ENCODE peak calls at places on chromosome 15, in ten cellular contexts. X is GM23338, Z is spleen, K is neural progenitor cell, F is brain microvascular endothelial cell, U is MM.1S, G is A549, V is cardiac muscle cell, J is cardiac fibroblast, E is astrocyte. N is an unnamed sample.

GRCh38 chr15:100201376-100202280 is 140.1 kb downstream of the ADAMTS17 start:
- DNase-seq in K (no peak), G (no peak), J (no peak), E (peak), F (no peak), Z (peak), X (no peak), U (no peak), V (no peak), N (no peak)

GRCh38 chr15:89477411-89478242 is 18.8 kb downstream of the RHCG start:
- DNase-seq in X (no peak), Z (no peak), K (no peak), F (no peak), U (no peak), J (no peak), V (no peak), G (no peak), E (no peak), N (no peak)

GRCh38 chr15:78105541-78106241 is 13.3 kb downstream of the SH2D7 start:
- DNase-seq in U (no peak), J (peak), V (no peak), G (no peak), Z (peak), X (no peak), F (peak), K (no peak), E (peak), N (no peak)

GRCh38 chr15:87547470-87548181 is 708.9 kb downstream of the NTRK3 start:
- DNase-seq in F (no peak), X (no peak), J (peak), Z (no peak), V (no peak), E (peak), U (no peak), K (no peak), G (no peak), N (no peak)

GRCh38 chr15:44545934-44546802 is 9.2 kb downstream of the EIF3J start:
- DNase-seq in K (no peak), Z (no peak), V (no peak), X (peak), J (peak), G (no peak), E (peak), U (peak), F (peak), N (peak)

GRCh38 chr15:74826372-74826819 is at the start of gene CPLX3:
- DNase-seq in G (no peak), F (no peak), U (peak), J (no peak), X (peak), Z (no peak), K (peak), V (peak), E (no peak), N (peak)

GRCh38 chr15:50166216-50166615 is 15.8 kb upstream of the SLC27A2 start:
- DNase-seq in G (peak), U (no peak), X (no peak), V (no peak), F (peak), E (peak), Z (no peak), K (no peak), J (peak), N (peak)

GRCh38 chr15:31569836-31570235 is 243.2 kb downstream of the KLF13 start:
- DNase-seq in U (no peak), F (no peak), V (no peak), Z (no peak), K (no peak), J (no peak), G (no peak), E (no peak), X (no peak), N (no peak)

GRCh38 chr15:73596214-73596613 is 37.0 kb downstream of the NPTN start:
- DNase-seq in U (no peak), X (no peak), E (peak), G (no peak), V (no peak), F (no peak), Z (no peak), J (no peak), K (no peak), N (no peak)

GRCh38 chr15:63836579-63836978 is 2.8 kb upstream of the HERC1 start:
- DNase-seq in V (no peak), F (peak), J (peak), X (no peak), K (no peak), E (no peak), G (no peak), Z (no peak), U (no peak), N (no peak)

GRCh38 chr15:101303408-101303807 is 8.4 kb upstream of the SNRPA1 start:
- DNase-seq in E (no peak), G (no peak), V (no peak), J (no peak), U (no peak), X (no peak), F (no peak), Z (no peak), K (no peak), N (no peak)

GRCh38 chr15:65355173-65355982 is 22.4 kb downstream of the IGDCC3 start:
- DNase-seq in U (no peak), V (peak), J (no peak), F (no peak), G (no peak), K (peak), E (no peak), Z (peak), X (peak), N (no peak)

GRCh38 chr15:36959746-36960145 is 140.6 kb downstream of the MEIS2 start:
- DNase-seq in E (peak), U (no peak), G (no peak), F (no peak), V (no peak), K (no peak), J (no peak), Z (no peak), X (no peak), N (peak)

GRCh38 chr15:43132830-43133428 is 457 bp upstream of the TMEM62 start:
- DNase-seq in F (no peak), Z (peak), X (no peak), K (peak), J (no peak), V (no peak), U (no peak), G (no peak), E (no peak), N (peak)

GRCh38 chr15:77070500-77071337 is at the start of gene TSPAN3:
- DNase-seq in G (peak), Z (peak), X (peak), J (peak), V (peak), K (peak), F (peak), E (peak), U (peak), N (peak)

GRCh38 chr15:63708141-63708772 is 111.1 kb downstream of the FBXL22 start:
- DNase-seq in V (no peak), U (no peak), F (peak), E (peak), G (no peak), X (no peak), K (no peak), Z (no peak), J (peak), N (no peak)

GRCh38 chr15:57353317-57353804 is 22.9 kb upstream of the CGNL1 start:
- DNase-seq in V (no peak), U (no peak), X (peak), G (no peak), F (peak), Z (no peak), J (no peak), E (no peak), K (no peak), N (no peak)

GRCh38 chr15:100922192-100923040 is 3.3 kb downstream of the LRRK1 start:
- DNase-seq in K (no peak), J (no peak), Z (no peak), E (no peak), F (no peak), X (no peak), V (no peak), U (peak), G (no peak), N (no peak)

GRCh38 chr15:78374436-78375393 is 34.6 kb downstream of the CRABP1 start:
- DNase-seq in J (no peak), K (no peak), U (no peak), X (no peak), E (no peak), F (no peak), Z (peak), G (peak), V (no peak), N (peak)

DNA sequence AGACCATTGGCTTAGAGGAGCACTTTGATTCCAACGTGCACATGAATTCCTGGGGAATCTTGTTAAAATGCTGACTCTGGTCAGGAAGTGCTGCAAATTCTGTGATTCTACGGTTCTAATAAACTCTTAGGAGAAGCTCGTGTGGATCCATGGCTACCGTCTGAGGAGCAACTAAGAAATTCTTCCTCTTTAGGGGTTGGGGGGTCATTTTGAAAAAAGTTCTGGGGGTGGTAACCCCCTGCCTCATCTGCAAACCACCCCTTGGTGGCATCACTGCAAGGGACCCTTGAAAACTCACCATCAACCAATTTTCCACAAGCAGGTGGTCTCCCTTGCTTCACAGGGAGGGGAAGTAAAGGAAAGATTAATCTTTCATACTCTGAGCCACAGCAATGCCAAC is 52.2 kb upstream of the IGF1R start:
- DNase-seq in J (no peak), U (no peak), E (no peak), X (no peak), F (no peak), V (no peak), G (no peak), Z (no peak), K (no peak), N (no peak)
- H3K4me3 ChIP-seq in J (no peak), U (no peak), E (no peak), X (no peak), F (no peak), V (no peak), G (no peak), Z (no peak), K (no peak), N (no peak)

DNA sequence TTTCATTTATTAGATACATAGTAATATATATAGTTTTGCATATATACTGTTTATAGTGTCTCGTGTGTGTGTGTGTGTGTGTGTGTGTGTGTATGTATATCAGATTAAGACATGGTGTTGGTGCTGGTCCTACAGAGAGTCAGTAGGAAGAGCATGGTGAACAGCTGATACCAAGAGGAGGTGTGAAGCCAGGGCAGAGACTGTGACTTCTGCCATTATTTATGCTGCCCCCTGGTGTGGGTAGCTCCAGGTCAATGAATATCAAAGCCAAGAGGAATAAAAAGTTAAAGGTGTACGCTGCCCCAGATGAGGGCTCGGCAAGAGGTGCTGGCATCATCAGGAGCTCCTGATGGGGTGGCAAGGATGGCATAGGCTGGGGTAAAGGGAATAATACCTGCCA is 299.5 kb upstream of the RASGRP1 start:
- DNase-seq in K (no peak), J (no peak), F (no peak), Z (no peak), E (no peak), U (no peak), G (no peak), V (no peak), X (no peak), N (no peak)
- TF ChIP-seq CTCF in K (no peak), J (peak), F (peak), Z (no peak), E (no peak), U (no peak), G (no peak), V (no peak), X (peak), N (no peak)

GRCh38 chr15:69760263-69760855 is 307.7 kb downstream of the RPLP1 start:
- DNase-seq in V (no peak), E (no peak), K (no peak), J (peak), F (peak), U (peak), X (no peak), G (no peak), Z (no peak), N (no peak)
- H3K4me3 ChIP-seq in V (no peak), E (no peak), K (no peak), J (no peak), F (no peak), U (peak), X (no peak), G (no peak), Z (no peak), N (no peak)

DNA sequence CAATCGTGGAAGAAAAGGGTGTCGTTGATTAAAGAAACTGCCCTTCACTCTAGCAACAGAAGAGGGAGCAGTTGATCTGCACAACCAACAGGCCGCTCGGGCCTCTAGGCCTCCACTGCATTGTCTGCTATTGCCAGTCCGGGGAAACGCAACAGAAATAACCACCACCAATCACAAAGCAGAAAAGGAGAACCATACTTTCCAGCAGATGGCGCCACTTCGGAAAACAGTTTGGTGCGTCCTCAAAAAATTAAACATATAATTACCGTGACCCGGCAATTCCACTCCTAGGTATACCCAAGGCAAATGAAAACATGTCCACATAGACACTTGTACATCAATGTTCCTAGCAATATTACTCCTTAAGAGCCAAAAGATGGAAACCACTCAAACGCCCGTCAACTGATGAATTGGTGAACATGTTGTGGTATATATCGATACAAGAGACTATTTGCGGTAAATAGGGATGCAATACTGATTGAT is 154.1 kb downstream of the TJP1 start:
- DNase-seq in U (peak), E (peak), V (peak), J (peak), Z (no peak), G (peak), F (peak), X (peak), K (peak), N (peak)
- TF ChIP-seq CTCF in U (peak), E (peak), V (peak), J (peak), Z (peak), G (peak), F (peak), X (peak), K (peak), N (peak)

GRCh38 chr15:48355377-48355776 is 24.1 kb downstream of the DUT start:
- DNase-seq in J (peak), G (peak), Z (no peak), V (no peak), F (peak), E (peak), X (no peak), K (no peak), U (peak), N (peak)
- H3K4me3 ChIP-seq in J (no peak), G (no peak), Z (no peak), V (no peak), F (no peak), E (no peak), X (no peak), K (no peak), U (peak), N (no peak)

DNA sequence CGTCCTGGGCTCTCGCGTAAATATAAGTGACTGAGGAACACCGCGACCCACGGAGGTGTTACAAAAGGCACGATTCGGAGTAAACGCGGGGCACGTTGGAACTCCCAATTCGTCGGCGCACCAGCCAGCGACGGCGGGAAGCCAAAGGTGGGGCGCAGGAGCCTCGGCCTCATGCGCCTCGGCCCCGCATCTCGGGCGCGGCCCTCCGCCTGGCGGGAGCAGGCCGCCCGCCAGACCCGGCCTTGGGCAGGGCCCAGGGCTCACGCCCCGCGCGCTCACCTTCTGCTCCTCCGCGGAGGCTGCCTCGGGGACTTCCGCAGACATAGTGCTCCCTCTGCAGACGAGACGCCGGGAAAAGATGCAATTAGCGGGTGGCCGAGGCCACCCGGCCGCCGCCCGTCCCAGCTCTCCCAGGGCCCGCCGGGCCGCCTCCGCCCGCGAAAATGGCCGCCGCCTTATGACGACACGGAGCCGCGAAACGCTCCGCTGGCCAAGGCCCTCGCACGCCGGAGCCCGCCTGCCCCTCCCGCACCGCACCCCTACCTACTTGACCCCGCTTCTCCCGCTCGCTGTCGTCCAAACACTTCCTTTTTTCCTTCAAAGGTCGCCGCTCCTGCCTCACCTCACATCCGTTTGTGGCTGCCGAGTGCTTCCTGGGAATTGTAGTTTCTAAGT is at the start of gene ARPP19:
- DNase-seq in J (peak), G (peak), X (peak), Z (peak), F (peak), K (peak), V (peak), E (peak), U (peak), N (peak)
- TF ChIP-seq CTCF in J (no peak), G (no peak), X (peak), Z (peak), F (peak), K (peak), V (peak), E (no peak), U (peak), N (peak)

DNA sequence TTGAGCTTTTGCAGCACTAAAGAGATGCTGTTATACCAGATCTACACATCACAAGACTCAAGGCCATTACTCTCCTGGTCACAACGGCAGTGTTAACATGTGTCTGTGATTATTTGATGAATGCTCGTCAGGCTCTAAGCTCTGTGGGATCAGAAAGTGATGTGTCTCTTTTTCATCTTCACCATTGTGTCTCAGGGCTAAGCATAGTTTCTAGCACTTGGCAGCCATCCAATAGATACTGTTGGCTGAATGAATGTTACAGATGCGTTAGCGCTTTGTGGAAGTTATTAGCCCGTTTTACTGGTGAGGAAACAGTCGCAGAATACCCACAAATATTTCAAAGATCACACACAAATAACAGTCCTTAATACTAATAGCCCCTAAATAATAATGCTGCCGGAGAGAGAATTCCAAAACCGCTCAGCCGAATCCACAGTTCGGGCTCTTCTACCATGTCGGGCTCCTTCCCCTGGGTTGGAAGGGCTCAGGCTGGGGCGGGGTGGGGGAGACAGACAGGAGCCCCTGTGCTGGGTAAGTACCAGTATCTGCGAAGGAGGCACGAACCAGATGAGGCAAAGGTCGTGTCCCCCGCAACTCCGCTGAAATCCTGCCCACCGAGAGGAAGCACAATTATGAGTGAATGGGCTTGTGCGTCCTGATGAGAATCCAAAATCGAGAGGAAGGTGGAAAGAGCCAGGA is 1.1 kb upstream of the FAM81A start:
- DNase-seq in X (peak), E (no peak), J (peak), Z (no peak), K (peak), U (no peak), G (no peak), V (peak), F (peak), N (no peak)
- H3K4me3 ChIP-seq in X (peak), E (peak), J (no peak), Z (peak), K (peak), U (peak), G (peak), V (peak), F (peak), N (no peak)

DNA sequence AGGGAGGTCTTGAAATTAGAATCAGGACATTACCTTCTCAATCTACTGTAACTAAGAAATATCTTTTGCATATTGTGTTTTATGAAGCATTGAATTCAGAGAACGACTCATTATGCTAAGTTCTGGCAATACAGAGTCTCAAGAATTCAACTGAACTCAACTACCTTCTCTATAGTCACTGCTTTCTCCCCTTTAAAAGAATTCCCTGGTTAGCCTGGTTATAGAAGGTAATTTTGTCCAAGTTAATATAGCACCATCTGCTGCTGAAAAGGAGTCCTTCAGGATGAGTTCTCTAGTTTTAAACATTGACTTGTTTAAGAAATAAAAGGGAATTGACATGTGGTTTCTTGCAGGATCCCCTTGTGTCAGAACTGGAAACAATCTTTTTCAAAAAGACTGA is 60.2 kb downstream of the IL16 start:
- DNase-seq in U (peak), E (peak), G (peak), X (peak), J (peak), Z (no peak), V (no peak), F (no peak), K (peak), N (peak)
- TF ChIP-seq CTCF in U (peak), E (peak), G (peak), X (peak), J (peak), Z (no peak), V (peak), F (peak), K (peak), N (peak)

GRCh38 chr15:41513282-41514227 is at the start of gene LTK:
- DNase-seq in U (no peak), E (no peak), F (no peak), Z (no peak), X (peak), G (no peak), V (peak), J (no peak), K (peak), N (no peak)

GRCh38 chr15:41512512-41513281 is 930 bp downstream of the LTK start:
- DNase-seq in K (peak), U (no peak), V (peak), X (peak), G (no peak), E (no peak), F (no peak), J (no peak), Z (peak), N (no peak)

GRCh38 chr15:41511331-41512077 is 2.1 kb downstream of the LTK start:
- DNase-seq in V (no peak), K (peak), U (no peak), X (peak), E (no peak), J (no peak), Z (no peak), F (no peak), G (no peak), N (no peak)

GRCh38 chr15:41512078-41512394 is 1.6 kb downstream of the LTK start:
- DNase-seq in X (peak), J (no peak), K (no peak), G (no peak), F (no peak), U (no peak), E (no peak), Z (no peak), V (no peak), N (no peak)

GRCh38 chr15:41510728-41511127 is 2.9 kb downstream of the LTK start:
- DNase-seq in K (peak), F (no peak), V (no peak), G (no peak), Z (no peak), E (no peak), J (no peak), U (no peak), X (no peak), N (no peak)
- H3K4me3 ChIP-seq in K (peak), F (no peak), V (no peak), G (no peak), Z (no peak), E (no peak), J (no peak), U (no peak), X (peak), N (no peak)